ENCODE peak calls at places on chromosomes 3 and 15, in five cellular contexts. M, W, V, O and R are unnamed samples.

GRCh38 chr3:12224181-12225147 is 64.4 kb upstream of the PPARG start:
- DNase-seq in M (no peak), W (no peak), V (no peak), O (peak), R (no peak)

GRCh38 chr3:116064646-116065045 is 380.6 kb downstream of the LSAMP start:
- DNase-seq in M (no peak), W (no peak), V (no peak), O (no peak), R (no peak)

GRCh38 chr3:97971679-97972567 is at the start of gene RIOX2:
- DNase-seq in M (peak), W (peak), V (no peak), O (peak), R (peak)

GRCh38 chr3:114686624-114687023 is 392.8 kb downstream of the TIGIT start:
- DNase-seq in M (no peak), W (no peak), V (no peak), O (no peak), R (no peak)

GRCh38 chr15:57312323-57313133 is 63.8 kb upstream of the CGNL1 start:
- DNase-seq in M (no peak), W (no peak), V (no peak), O (peak), R (no peak)

GRCh38 chr3:137008976-137009375 is 51.2 kb downstream of the IL20RB start:
- DNase-seq in M (no peak), W (no peak), V (no peak), O (no peak), R (no peak)

GRCh38 chr3:52430416-52430810 is 14.5 kb downstream of the SEMA3G start:
- DNase-seq in M (no peak), W (no peak), V (no peak), O (no peak), R (no peak)

GRCh38 chr3:128398586-128398985 is 68.1 kb downstream of the DNAJB8 start:
- DNase-seq in M (no peak), W (no peak), V (no peak), O (no peak), R (no peak)

GRCh38 chr3:151816091-151816604 is 2.2 kb downstream of the AADAC start:
- DNase-seq in M (no peak), W (peak), V (no peak), O (peak), R (no peak)

GRCh38 chr3:177833392-177833791 is 636.1 kb upstream of the TBL1XR1 start:
- DNase-seq in M (peak), W (no peak), V (no peak), O (no peak), R (no peak)

GRCh38 chr15:78216276-78217229 is 17.8 kb downstream of the ACSBG1 start:
- DNase-seq in M (no peak), W (no peak), V (no peak), O (peak), R (no peak)

GRCh38 chr3:17740703-17741102 is 1.7 kb downstream of the TBC1D5 start:
- DNase-seq in M (peak), W (no peak), V (no peak), O (no peak), R (no peak)

GRCh38 chr3:158205994-158206393 is 96.1 kb downstream of the RSRC1 start:
- DNase-seq in M (no peak), W (no peak), V (no peak), O (no peak), R (no peak)

GRCh38 chr3:39637807-39638206 is 170.3 kb downstream of the MOBP start:
- DNase-seq in M (no peak), W (no peak), V (no peak), O (no peak), R (no peak)

GRCh38 chr3:148992027-148992634 is 791 bp downstream of the GYG1 start:
- DNase-seq in M (no peak), W (peak), V (no peak), O (peak), R (no peak)

GRCh38 chr3:47283193-47283537 is 421 bp downstream of the KLHL18 start:
- DNase-seq in M (no peak), W (no peak), V (no peak), O (peak), R (no peak)

GRCh38 chr3:147383617-147384016 is 22.7 kb downstream of the ZIC4 start:
- DNase-seq in M (no peak), W (no peak), V (no peak), O (no peak), R (no peak)

GRCh38 chr3:130711885-130712284 is 34.7 kb downstream of the PIK3R4 start:
- DNase-seq in M (no peak), W (no peak), V (no peak), O (no peak), R (no peak)

GRCh38 chr15:100765458-100766224 is 114.0 kb upstream of the ALDH1A3 start:
- DNase-seq in M (no peak), W (peak), V (no peak), O (no peak), R (no peak)

GRCh38 chr15:80251505-80252280 is at the start of gene CTXND1:
- DNase-seq in M (no peak), W (no peak), V (no peak), O (no peak), R (no peak)

GRCh38 chr15:77974098-77974414 is 103.5 kb downstream of the TBC1D2B start:
- DNase-seq in M (no peak), W (peak), V (no peak), O (peak), R (no peak)

GRCh38 chr15:60787737-60788513 is 309.0 kb upstream of the ICE2 start:
- DNase-seq in M (no peak), W (no peak), V (no peak), O (no peak), R (peak)

GRCh38 chr15:48899793-48900192 is 21.9 kb downstream of the EID1 start:
- DNase-seq in M (no peak), W (no peak), V (no peak), O (no peak), R (no peak)

GRCh38 chr3:63328386-63328785 is 50.3 kb downstream of the SYNPR start:
- DNase-seq in M (peak), W (no peak), V (no peak), O (no peak), R (no peak)